ENCODE peak calls at places on chromosomes 5 and 9, in four cellular contexts. K is mucosa of descending colon, W is BE2C, O is Peyer's patch. V is an unnamed sample.

GRCh38 chr9:34612788-34613390 is 992 bp upstream of the RPP25L start:
- DNase-seq in K (peak), W (peak), O (peak), V (peak)

GRCh38 chr9:114092336-114092735 is 6.8 kb downstream of the KIF12 start:
- DNase-seq in O (no peak), K (no peak), W (no peak), V (no peak)

GRCh38 chr9:25427898-25428297 is 250.3 kb downstream of the TUSC1 start:
- DNase-seq in W (no peak), K (peak), O (no peak), V (no peak)

GRCh38 chr9:84620338-84620737 is 49.2 kb upstream of the NTRK2 start:
- DNase-seq in K (no peak), W (no peak), O (no peak), V (no peak)

GRCh38 chr9:127458921-127459320 is 7.6 kb downstream of the LRSAM1 start:
- DNase-seq in O (no peak), W (no peak), K (no peak), V (peak)

GRCh38 chr5:147918101-147918500 is 11.8 kb upstream of the C5orf46 start:
- DNase-seq in O (no peak), W (no peak), K (no peak), V (no peak)

GRCh38 chr5:153050496-153051179 is 439.8 kb upstream of the GRIA1 start:
- DNase-seq in O (no peak), W (no peak), K (no peak), V (no peak)

GRCh38 chr5:93072831-93073459 is 508.1 kb downstream of the NR2F1-AS1 start:
- DNase-seq in O (no peak), K (no peak), W (no peak), V (no peak)

GRCh38 chr5:150599917-150600511 is 40.4 kb upstream of the SYNPO start:
- DNase-seq in K (peak), W (peak), O (peak), V (no peak)

GRCh38 chr5:149959406-149960236 is 937 bp upstream of the SLC26A2 start:
- DNase-seq in W (peak), K (no peak), O (no peak), V (no peak)

GRCh38 chr5:149125386-149125891 is 15.9 kb upstream of the ABLIM3 start:
- DNase-seq in W (peak), O (no peak), K (no peak), V (no peak)

GRCh38 chr5:143717400-143717799 is 94.6 kb upstream of the HMHB1 start:
- DNase-seq in K (no peak), O (no peak), W (no peak), V (no peak)

GRCh38 chr5:39394946-39395345 is 29.8 kb downstream of the DAB2 start:
- DNase-seq in K (no peak), W (no peak), O (no peak), V (no peak)

GRCh38 chr5:1827410-1828397 is 26.5 kb downstream of the NDUFS6 start:
- DNase-seq in W (no peak), O (peak), K (no peak), V (no peak)

GRCh38 chr9:116516456-116516855 is 170.6 kb upstream of the TRIM32 start:
- DNase-seq in K (no peak), W (no peak), O (no peak), V (no peak)

GRCh38 chr9:108953983-108954574 is 19.9 kb downstream of the ABITRAM start:
- DNase-seq in W (no peak), K (no peak), O (no peak), V (no peak)

GRCh38 chr9:15007698-15008097 is 97.5 kb upstream of the FREM1 start:
- DNase-seq in W (no peak), K (no peak), O (no peak), V (no peak)

GRCh38 chr9:34206561-34206960 is 27.7 kb downstream of the UBAP1 start:
- DNase-seq in W (no peak), O (no peak), K (no peak), V (no peak)

GRCh38 chr9:89622933-89623861 is 18.4 kb downstream of the GADD45G start:
- DNase-seq in K (no peak), W (no peak), O (no peak), V (no peak)

GRCh38 chr5:14900661-14901461 is 29.3 kb upstream of the ANKH start:
- DNase-seq in K (no peak), W (no peak), O (no peak), V (no peak)

GRCh38 chr9:85741875-85742629 is at the start of gene AGTPBP1:
- DNase-seq in O (peak), K (peak), W (peak), V (peak)
- TF ChIP-seq CTCF in O (peak), K (no peak), W (peak), V (no peak)

GRCh38 chr5:169944115-169944514 is 36.2 kb downstream of the INSYN2B start:
- DNase-seq in O (no peak), W (no peak), K (no peak), V (no peak)

GRCh38 chr5:169942181-169942580 is 38.1 kb downstream of the INSYN2B start:
- DNase-seq in K (no peak), W (no peak), O (no peak), V (no peak)

GRCh38 chr5:169941542-169941941 is 38.8 kb downstream of the INSYN2B start:
- DNase-seq in K (no peak), O (no peak), W (no peak), V (no peak)

GRCh38 chr5:169938439-169938838 is 41.9 kb downstream of the INSYN2B start:
- DNase-seq in O (no peak), W (no peak), K (no peak), V (no peak)

DNA sequence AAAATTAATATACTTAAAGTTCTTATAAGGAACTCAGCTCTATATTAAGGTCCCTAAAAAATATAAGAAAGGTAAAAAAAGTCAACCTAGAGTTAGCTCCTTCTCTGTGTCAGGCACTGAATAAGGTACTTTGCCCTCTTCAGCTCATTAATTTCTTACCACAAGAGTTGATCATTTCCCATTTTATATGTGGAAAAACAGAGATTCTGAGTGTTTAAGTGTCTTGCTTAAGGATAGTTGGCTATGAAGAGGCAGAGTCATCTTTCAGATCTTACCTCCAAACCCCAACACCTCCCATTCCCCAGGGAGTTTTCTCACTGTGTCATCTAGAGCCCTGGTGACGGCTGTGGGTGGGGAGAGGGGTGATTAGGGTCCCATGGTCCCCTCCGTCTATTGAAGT is 40.6 kb downstream of the INSYN2B start:
- DNase-seq in O (no peak), K (no peak), W (no peak), V (no peak)
- H3K4me3 ChIP-seq in O (no peak), K (no peak), W (no peak), V (no peak)

GRCh38 chr9:134373269-134373668 is 47.0 kb downstream of the RXRA start:
- DNase-seq in K (no peak), O (no peak), W (no peak), V (no peak)
- TF ChIP-seq CTCF in K (no peak), O (no peak), W (no peak), V (no peak)

GRCh38 chr5:11719888-11720481 is 184.3 kb downstream of the CTNND2 start:
- DNase-seq in K (no peak), O (peak), W (peak), V (peak)
- H3K4me3 ChIP-seq in K (no peak), O (no peak), W (no peak), V (no peak)

GRCh38 chr5:10229306-10230048 is 20.2 kb downstream of the ATPSCKMT start:
- DNase-seq in W (no peak), K (no peak), O (no peak), V (no peak)
- TF ChIP-seq CTCF in W (no peak), K (no peak), O (no peak), V (no peak)

V was measured in dorsolateral prefrontal cortex.